ENCODE peak calls at places on chromosomes 1 and 21, in eight cellular contexts. One of them, this sample, is unnamed.

GRCh38 chr1:178518894-178519293 is 6.0 kb downstream of the TEX35 start:
- DNase-seq in aorta: no peak
- DNase-seq in cardiac muscle cell: no peak
- DNase-seq in SK-N-SH: no peak
- DNase-seq in fibroblast of lung: no peak
- DNase-seq in small intestine: peak
- DNase-seq in lower lobe of right lung: no peak
- DNase-seq in ovary: no peak
- DNase-seq in this sample: no peak

GRCh38 chr1:72281144-72281543 is 1.2 kb downstream of the NEGR1 start:
- DNase-seq in aorta: no peak
- DNase-seq in cardiac muscle cell: no peak
- DNase-seq in SK-N-SH: no peak
- DNase-seq in fibroblast of lung: peak
- DNase-seq in small intestine: no peak
- DNase-seq in lower lobe of right lung: no peak
- DNase-seq in ovary: no peak
- DNase-seq in this sample: no peak

GRCh38 chr1:6414881-6415280 is 4.8 kb downstream of the HES2 start:
- DNase-seq in aorta: no peak
- DNase-seq in cardiac muscle cell: no peak
- DNase-seq in SK-N-SH: no peak
- DNase-seq in fibroblast of lung: no peak
- DNase-seq in small intestine: no peak
- DNase-seq in lower lobe of right lung: no peak
- DNase-seq in ovary: no peak
- DNase-seq in this sample: no peak

GRCh38 chr21:38824124-38824822 is 18.5 kb downstream of the ETS2 start:
- DNase-seq in aorta: no peak
- DNase-seq in cardiac muscle cell: no peak
- DNase-seq in SK-N-SH: no peak
- DNase-seq in fibroblast of lung: peak
- DNase-seq in small intestine: peak
- DNase-seq in lower lobe of right lung: no peak
- DNase-seq in ovary: no peak
- DNase-seq in this sample: no peak

GRCh38 chr1:8666394-8667167 is 150.9 kb downstream of the RERE start:
- DNase-seq in aorta: no peak
- DNase-seq in cardiac muscle cell: peak
- DNase-seq in SK-N-SH: no peak
- DNase-seq in fibroblast of lung: peak
- DNase-seq in small intestine: no peak
- DNase-seq in lower lobe of right lung: no peak
- DNase-seq in ovary: no peak
- DNase-seq in this sample: no peak

GRCh38 chr1:147833231-147833840 is 69.3 kb upstream of the GJA8 start:
- DNase-seq in aorta: no peak
- DNase-seq in cardiac muscle cell: no peak
- DNase-seq in SK-N-SH: no peak
- DNase-seq in fibroblast of lung: no peak
- DNase-seq in small intestine: peak
- DNase-seq in lower lobe of right lung: no peak
- DNase-seq in ovary: no peak
- DNase-seq in this sample: no peak

GRCh38 chr1:69138172-69138571 is 429.6 kb upstream of the LRRC7 start:
- DNase-seq in aorta: no peak
- DNase-seq in cardiac muscle cell: no peak
- DNase-seq in SK-N-SH: no peak
- DNase-seq in fibroblast of lung: no peak
- DNase-seq in small intestine: no peak
- DNase-seq in lower lobe of right lung: no peak
- DNase-seq in ovary: no peak
- DNase-seq in this sample: no peak

GRCh38 chr1:21090460-21090859 is 86.2 kb downstream of the EIF4G3 start:
- DNase-seq in aorta: no peak
- DNase-seq in cardiac muscle cell: no peak
- DNase-seq in SK-N-SH: no peak
- DNase-seq in fibroblast of lung: peak
- DNase-seq in small intestine: no peak
- DNase-seq in lower lobe of right lung: no peak
- DNase-seq in ovary: no peak
- DNase-seq in this sample: no peak

GRCh38 chr1:31796707-31797106 is 19.1 kb downstream of the SPOCD1 start:
- DNase-seq in aorta: no peak
- DNase-seq in cardiac muscle cell: no peak
- DNase-seq in SK-N-SH: no peak
- DNase-seq in fibroblast of lung: peak
- DNase-seq in small intestine: no peak
- DNase-seq in lower lobe of right lung: peak
- DNase-seq in ovary: no peak
- DNase-seq in this sample: no peak

GRCh38 chr21:44456915-44457736 is 1.8 kb downstream of the LRRC3 start:
- DNase-seq in aorta: no peak
- DNase-seq in cardiac muscle cell: no peak
- DNase-seq in SK-N-SH: no peak
- DNase-seq in fibroblast of lung: no peak
- DNase-seq in small intestine: no peak
- DNase-seq in lower lobe of right lung: peak
- DNase-seq in ovary: no peak
- DNase-seq in this sample: no peak
- H3K27ac ChIP-seq in aorta: no peak
- H3K27ac ChIP-seq in cardiac muscle cell: no peak
- H3K27ac ChIP-seq in SK-N-SH: no peak
- H3K27ac ChIP-seq in fibroblast of lung: no peak
- H3K27ac ChIP-seq in small intestine: no peak
- H3K27ac ChIP-seq in lower lobe of right lung: no peak
- H3K27ac ChIP-seq in ovary: no peak
- H3K27ac ChIP-seq in this sample: no peak

DNA sequence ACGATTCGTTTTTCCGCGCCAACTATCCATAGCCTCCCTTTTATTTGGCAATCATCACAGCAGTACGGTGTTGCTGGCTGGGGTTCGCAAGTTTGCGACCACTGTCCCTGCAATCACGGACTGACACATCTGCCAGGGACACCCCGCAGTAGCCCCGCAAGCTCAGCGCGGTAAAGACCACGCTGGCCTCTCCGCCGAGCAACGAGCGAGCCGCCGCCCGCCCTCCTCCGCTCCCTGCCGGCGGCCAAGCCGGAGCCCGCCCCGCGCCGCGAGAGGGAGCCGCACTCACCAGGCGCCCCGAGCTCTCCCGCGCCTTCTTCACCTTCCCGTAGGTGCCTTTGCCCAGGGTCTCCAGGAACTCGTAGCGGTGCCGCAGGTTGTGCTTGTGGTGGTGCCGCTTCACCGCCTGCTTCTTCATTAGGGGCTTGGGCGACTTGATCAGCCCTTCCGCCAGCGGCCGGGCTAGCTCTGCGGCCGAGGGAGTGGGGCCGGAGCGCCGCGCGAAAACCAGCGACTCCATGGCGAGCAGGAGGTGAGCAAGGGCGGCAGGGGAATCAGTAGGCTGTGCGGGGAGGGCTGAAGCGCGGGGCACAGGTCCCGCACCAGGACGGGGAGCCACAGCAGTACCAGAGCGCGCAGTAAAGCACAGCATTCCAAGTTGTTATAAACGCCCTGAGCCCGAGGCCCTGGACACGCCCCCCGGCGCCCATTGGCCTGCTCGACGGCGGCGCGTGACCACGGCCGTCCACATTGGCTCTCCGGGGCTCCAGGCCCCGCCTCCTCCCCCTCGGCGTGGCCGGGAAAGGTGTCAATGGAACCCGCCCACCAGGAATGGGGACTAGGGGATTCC is at the start of gene NUAK2:
- DNase-seq in aorta: peak
- DNase-seq in cardiac muscle cell: peak
- DNase-seq in SK-N-SH: peak
- DNase-seq in fibroblast of lung: peak
- DNase-seq in small intestine: peak
- DNase-seq in lower lobe of right lung: peak
- DNase-seq in ovary: peak
- DNase-seq in this sample: peak
- H3K27ac ChIP-seq in aorta: no peak
- H3K27ac ChIP-seq in cardiac muscle cell: peak
- H3K27ac ChIP-seq in SK-N-SH: no peak
- H3K27ac ChIP-seq in fibroblast of lung: peak
- H3K27ac ChIP-seq in small intestine: peak
- H3K27ac ChIP-seq in lower lobe of right lung: peak
- H3K27ac ChIP-seq in ovary: no peak
- H3K27ac ChIP-seq in this sample: peak

DNA sequence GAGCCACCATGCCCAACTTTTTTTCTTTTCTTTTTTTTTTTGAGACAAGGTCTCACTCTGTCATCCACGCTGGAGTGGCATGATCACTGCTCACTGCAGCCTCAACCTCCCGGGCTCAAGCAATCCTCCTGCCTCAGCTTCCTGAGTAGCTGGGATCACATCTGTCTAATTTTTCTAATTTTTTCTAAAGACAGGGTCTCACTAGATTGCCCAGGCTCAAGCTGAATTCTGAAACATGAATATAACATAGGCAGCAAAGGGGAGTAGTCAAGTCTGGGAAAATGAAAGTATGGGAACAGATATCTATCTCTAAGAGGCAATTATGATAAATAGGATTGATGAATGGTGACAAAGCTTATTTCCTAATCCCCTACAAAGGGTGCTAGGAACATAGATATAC is 7.3 kb upstream of the CMPK1 start:
- DNase-seq in aorta: no peak
- DNase-seq in cardiac muscle cell: no peak
- DNase-seq in SK-N-SH: no peak
- DNase-seq in fibroblast of lung: no peak
- DNase-seq in small intestine: no peak
- DNase-seq in lower lobe of right lung: no peak
- DNase-seq in ovary: no peak
- DNase-seq in this sample: no peak
- H3K27ac ChIP-seq in aorta: no peak
- H3K27ac ChIP-seq in cardiac muscle cell: no peak
- H3K27ac ChIP-seq in SK-N-SH: no peak
- H3K27ac ChIP-seq in fibroblast of lung: no peak
- H3K27ac ChIP-seq in small intestine: peak
- H3K27ac ChIP-seq in lower lobe of right lung: no peak
- H3K27ac ChIP-seq in ovary: no peak
- H3K27ac ChIP-seq in this sample: no peak

GRCh38 chr1:232335751-232336274 is 294.1 kb downstream of the SIPA1L2 start:
- DNase-seq in aorta: no peak
- DNase-seq in cardiac muscle cell: no peak
- DNase-seq in SK-N-SH: no peak
- DNase-seq in fibroblast of lung: no peak
- DNase-seq in small intestine: no peak
- DNase-seq in lower lobe of right lung: no peak
- DNase-seq in ovary: no peak
- DNase-seq in this sample: peak
- H3K27ac ChIP-seq in aorta: no peak
- H3K27ac ChIP-seq in cardiac muscle cell: no peak
- H3K27ac ChIP-seq in SK-N-SH: no peak
- H3K27ac ChIP-seq in fibroblast of lung: no peak
- H3K27ac ChIP-seq in small intestine: no peak
- H3K27ac ChIP-seq in lower lobe of right lung: no peak
- H3K27ac ChIP-seq in ovary: no peak
- H3K27ac ChIP-seq in this sample: no peak

GRCh38 chr1:159918918-159919195 is 6.5 kb downstream of the TAGLN2 start:
- DNase-seq in aorta: no peak
- DNase-seq in cardiac muscle cell: no peak
- DNase-seq in SK-N-SH: no peak
- DNase-seq in fibroblast of lung: no peak
- DNase-seq in small intestine: no peak
- DNase-seq in lower lobe of right lung: no peak
- DNase-seq in ovary: no peak
- DNase-seq in this sample: no peak
- H3K27ac ChIP-seq in aorta: no peak
- H3K27ac ChIP-seq in cardiac muscle cell: no peak
- H3K27ac ChIP-seq in SK-N-SH: no peak
- H3K27ac ChIP-seq in fibroblast of lung: peak
- H3K27ac ChIP-seq in small intestine: no peak
- H3K27ac ChIP-seq in lower lobe of right lung: no peak
- H3K27ac ChIP-seq in ovary: no peak
- H3K27ac ChIP-seq in this sample: peak

GRCh38 chr1:156947127-156947526 is 26.7 kb downstream of the LRRC71 start:
- DNase-seq in aorta: no peak
- DNase-seq in cardiac muscle cell: no peak
- DNase-seq in SK-N-SH: no peak
- DNase-seq in fibroblast of lung: no peak
- DNase-seq in small intestine: no peak
- DNase-seq in lower lobe of right lung: no peak
- DNase-seq in ovary: no peak
- DNase-seq in this sample: no peak
- H3K27ac ChIP-seq in aorta: no peak
- H3K27ac ChIP-seq in cardiac muscle cell: no peak
- H3K27ac ChIP-seq in SK-N-SH: no peak
- H3K27ac ChIP-seq in fibroblast of lung: no peak
- H3K27ac ChIP-seq in small intestine: no peak
- H3K27ac ChIP-seq in lower lobe of right lung: no peak
- H3K27ac ChIP-seq in ovary: no peak
- H3K27ac ChIP-seq in this sample: no peak

GRCh38 chr21:41898998-41899397 is 19.9 kb upstream of the PRDM15 start:
- DNase-seq in aorta: no peak
- DNase-seq in cardiac muscle cell: no peak
- DNase-seq in SK-N-SH: no peak
- DNase-seq in fibroblast of lung: no peak
- DNase-seq in small intestine: no peak
- DNase-seq in lower lobe of right lung: no peak
- DNase-seq in ovary: no peak
- DNase-seq in this sample: no peak

GRCh38 chr21:41900401-41900800 is 21.3 kb upstream of the PRDM15 start:
- DNase-seq in aorta: no peak
- DNase-seq in cardiac muscle cell: no peak
- DNase-seq in SK-N-SH: no peak
- DNase-seq in fibroblast of lung: no peak
- DNase-seq in small intestine: no peak
- DNase-seq in lower lobe of right lung: no peak
- DNase-seq in ovary: no peak
- DNase-seq in this sample: no peak

GRCh38 chr21:41897690-41898089 is 18.5 kb upstream of the PRDM15 start:
- DNase-seq in aorta: no peak
- DNase-seq in cardiac muscle cell: no peak
- DNase-seq in SK-N-SH: no peak
- DNase-seq in fibroblast of lung: no peak
- DNase-seq in small intestine: no peak
- DNase-seq in lower lobe of right lung: no peak
- DNase-seq in ovary: no peak
- DNase-seq in this sample: no peak

GRCh38 chr21:41901099-41901498 is 22.0 kb upstream of the PRDM15 start:
- DNase-seq in aorta: no peak
- DNase-seq in cardiac muscle cell: no peak
- DNase-seq in SK-N-SH: no peak
- DNase-seq in fibroblast of lung: peak
- DNase-seq in small intestine: no peak
- DNase-seq in lower lobe of right lung: no peak
- DNase-seq in ovary: peak
- DNase-seq in this sample: no peak

GRCh38 chr21:41899431-41900202 is 20.5 kb upstream of the PRDM15 start:
- DNase-seq in aorta: no peak
- DNase-seq in cardiac muscle cell: no peak
- DNase-seq in SK-N-SH: no peak
- DNase-seq in fibroblast of lung: no peak
- DNase-seq in small intestine: no peak
- DNase-seq in lower lobe of right lung: no peak
- DNase-seq in ovary: no peak
- DNase-seq in this sample: no peak
- H3K27ac ChIP-seq in aorta: no peak
- H3K27ac ChIP-seq in cardiac muscle cell: no peak
- H3K27ac ChIP-seq in SK-N-SH: no peak
- H3K27ac ChIP-seq in fibroblast of lung: no peak
- H3K27ac ChIP-seq in small intestine: no peak
- H3K27ac ChIP-seq in lower lobe of right lung: no peak
- H3K27ac ChIP-seq in ovary: no peak
- H3K27ac ChIP-seq in this sample: no peak

GRCh38 chr1:183910780-183911179 is 105.9 kb downstream of the RGL1 start:
- DNase-seq in aorta: no peak
- DNase-seq in cardiac muscle cell: peak
- DNase-seq in SK-N-SH: no peak
- DNase-seq in fibroblast of lung: no peak
- DNase-seq in small intestine: no peak
- DNase-seq in lower lobe of right lung: no peak
- DNase-seq in ovary: no peak
- DNase-seq in this sample: no peak
- H3K27ac ChIP-seq in aorta: no peak
- H3K27ac ChIP-seq in cardiac muscle cell: no peak
- H3K27ac ChIP-seq in SK-N-SH: no peak
- H3K27ac ChIP-seq in fibroblast of lung: no peak
- H3K27ac ChIP-seq in small intestine: no peak
- H3K27ac ChIP-seq in lower lobe of right lung: no peak
- H3K27ac ChIP-seq in ovary: no peak
- H3K27ac ChIP-seq in this sample: peak